ENCODE peak calls at places on chromosomes 2 and 18, in five cellular contexts. X is A549, M is substantia nigra, Z is kidney tubule cell, F is psoas muscle. U is an unnamed sample.

GRCh38 chr2:169362346-169363026 is at the start of gene LRP2:
- DNase-seq in X (peak), M (no peak), Z (no peak), F (peak), U (no peak)

GRCh38 chr2:239298126-239298804 is 102.6 kb downstream of the HDAC4 start:
- DNase-seq in X (no peak), M (no peak), Z (peak), F (peak), U (peak)

GRCh38 chr2:209208211-209208610 is 215.6 kb upstream of the MAP2 start:
- DNase-seq in X (peak), M (peak), Z (peak), F (peak), U (peak)

GRCh38 chr2:169260246-169260645 is 102.1 kb downstream of the LRP2 start:
- DNase-seq in X (peak), M (no peak), Z (no peak), F (no peak), U (no peak)

GRCh38 chr2:221572180-221572820 is at the start of gene EPHA4:
- DNase-seq in X (peak), M (peak), Z (peak), F (peak), U (peak)

GRCh38 chr18:46531472-46531871 is 125.5 kb downstream of the LOXHD1 start:
- DNase-seq in X (no peak), M (no peak), Z (no peak), F (no peak), U (no peak)

GRCh38 chr2:101983928-101984327 is 7.8 kb upstream of the IL1R2 start:
- DNase-seq in X (no peak), M (no peak), Z (peak), F (no peak), U (peak)

GRCh38 chr2:64636105-64636873 is 17.4 kb downstream of the SERTAD2 start:
- DNase-seq in X (no peak), M (no peak), Z (no peak), F (no peak), U (no peak)

GRCh38 chr2:4258563-4258962 is 555.2 kb downstream of the DCDC2C start:
- DNase-seq in X (peak), M (no peak), Z (peak), F (no peak), U (no peak)

GRCh38 chr2:109271920-109272319 is 142.9 kb downstream of the SH3RF3 start:
- DNase-seq in X (no peak), M (no peak), Z (no peak), F (no peak), U (no peak)

GRCh38 chr18:48957136-48957535 is 6.4 kb upstream of the SMAD7 start:
- DNase-seq in X (no peak), M (no peak), Z (no peak), F (no peak), U (no peak)

U was measured in renal cortical epithelial cell.